ENCODE peak calls at places on chromosomes 5 and 9, in seven cellular contexts. B is spleen, E is IMR-90, C is fibroblast of pulmonary artery, O is psoas muscle, G is heart right ventricle, X is left ventricle myocardium inferior. F is an unnamed sample.

GRCh38 chr9:134301387-134302129 is 24.7 kb upstream of the RXRA start:
- DNase-seq in C (no peak), E (no peak), O (peak; percentile 4), X (peak; percentile 13), B (peak; percentile 64), G (no peak), F (no peak)

GRCh38 chr9:130423272-130423671 is 21.5 kb upstream of the ASS1 start:
- DNase-seq in O (no peak), E (no peak), C (no peak), X (peak; percentile 75), B (no peak), G (peak; percentile 71), F (no peak)

GRCh38 chr5:137218896-137219295 is 280.2 kb downstream of the SPOCK1 start:
- DNase-seq in G (no peak), X (no peak), O (no peak), B (no peak), C (peak; percentile 8), E (no peak), F (no peak)

GRCh38 chr9:79858509-79858908 is 286.7 kb downstream of the TLE4 start:
- DNase-seq in B (no peak), X (no peak), C (peak; percentile 8), E (peak; percentile 17), O (no peak), G (no peak), F (peak; percentile 4)

GRCh38 chr5:13860176-13860575 is 84.3 kb downstream of the DNAH5 start:
- DNase-seq in X (no peak), O (no peak), E (no peak), B (no peak), G (no peak), C (no peak), F (no peak)

GRCh38 chr9:2234371-2234893 is 219.3 kb downstream of the SMARCA2 start:
- DNase-seq in G (peak; percentile 12), C (peak; percentile 59), X (no peak), O (no peak), E (peak; percentile 21), B (no peak), F (no peak)

GRCh38 chr9:8734760-8735159 is 935.2 kb upstream of the DMAC1 start:
- DNase-seq in E (no peak), X (no peak), G (no peak), C (no peak), B (no peak), O (no peak), F (peak; percentile 16)

GRCh38 chr9:91089405-91090131 is 272.1 kb downstream of the AUH start:
- DNase-seq in B (no peak), G (peak; percentile 21), E (peak; percentile 73), X (no peak), C (peak; percentile 77), O (no peak), F (peak; percentile 47)

GRCh38 chr5:160198148-160198545 is 31.2 kb upstream of the FABP6 start:
- DNase-seq in X (no peak), C (no peak), O (no peak), B (no peak), G (no peak), E (no peak), F (no peak)

GRCh38 chr5:174420651-174421407 is 303.6 kb upstream of the MSX2 start:
- DNase-seq in G (no peak), O (no peak), X (no peak), B (no peak), E (no peak), C (no peak), F (no peak)

GRCh38 chr5:174421408-174421805 is 303.0 kb upstream of the MSX2 start:
- DNase-seq in C (no peak), O (no peak), B (no peak), G (no peak), E (no peak), X (no peak), F (no peak)

GRCh38 chr5:174423538-174423937 is 300.8 kb upstream of the MSX2 start:
- DNase-seq in X (no peak), B (no peak), C (no peak), O (no peak), E (no peak), G (no peak), F (no peak)

GRCh38 chr5:174419523-174420132 is 304.8 kb upstream of the MSX2 start:
- DNase-seq in C (peak; percentile 95), E (peak; percentile 91), G (peak; percentile 85), B (peak; percentile 91), X (peak; percentile 87), O (peak; percentile 87), F (peak; percentile 78)

GRCh38 chr5:174418809-174419522 is 305.4 kb upstream of the MSX2 start:
- DNase-seq in X (no peak), G (no peak), B (no peak), C (no peak), E (no peak), O (no peak), F (no peak)
- H3K4me3 ChIP-seq in X (peak overlapping the region; percentile 31), G (peak overlapping the region; percentile 34), B (no peak overlapping the region), C (peak overlapping the region; percentile 34), E (peak overlapping the region; percentile 2), O (peak overlapping the region; percentile 24), F (peak overlapping the region; percentile 26)

GRCh38 chr5:61347088-61347487 is 15.0 kb downstream of the ZSWIM6 start:
- DNase-seq in C (peak; percentile 28), O (no peak), X (no peak), B (no peak), E (no peak), G (no peak), F (no peak)
- TF ChIP-seq CTCF in C (peak; percentile 7), O (no peak), X (no peak), B (no peak), E (no peak), G (no peak), F (peak; percentile 25)

GRCh38 chr5:129904667-129905466 is 602 bp downstream of the CHSY3 start:
- DNase-seq in E (no peak), B (peak; percentile 77), X (peak; percentile 19), C (peak; percentile 14), G (peak; percentile 7), O (peak; percentile 21), F (no peak)

GRCh38 chr5:129902806-129903205 is 1.5 kb upstream of the CHSY3 start:
- DNase-seq in O (no peak), G (no peak), C (no peak), E (no peak), X (no peak), B (no peak), F (no peak)

GRCh38 chr5:129905467-129906176 is 1.4 kb downstream of the CHSY3 start:
- DNase-seq in G (peak; percentile 13), B (no peak), C (peak; percentile 13), E (peak; percentile 3), O (peak; percentile 21), X (no peak), F (no peak)

GRCh38 chr5:129903466-129904101 is 681 bp upstream of the CHSY3 start:
- DNase-seq in E (no peak), O (no peak), C (no peak), G (no peak), X (no peak), B (no peak), F (no peak)

DNA sequence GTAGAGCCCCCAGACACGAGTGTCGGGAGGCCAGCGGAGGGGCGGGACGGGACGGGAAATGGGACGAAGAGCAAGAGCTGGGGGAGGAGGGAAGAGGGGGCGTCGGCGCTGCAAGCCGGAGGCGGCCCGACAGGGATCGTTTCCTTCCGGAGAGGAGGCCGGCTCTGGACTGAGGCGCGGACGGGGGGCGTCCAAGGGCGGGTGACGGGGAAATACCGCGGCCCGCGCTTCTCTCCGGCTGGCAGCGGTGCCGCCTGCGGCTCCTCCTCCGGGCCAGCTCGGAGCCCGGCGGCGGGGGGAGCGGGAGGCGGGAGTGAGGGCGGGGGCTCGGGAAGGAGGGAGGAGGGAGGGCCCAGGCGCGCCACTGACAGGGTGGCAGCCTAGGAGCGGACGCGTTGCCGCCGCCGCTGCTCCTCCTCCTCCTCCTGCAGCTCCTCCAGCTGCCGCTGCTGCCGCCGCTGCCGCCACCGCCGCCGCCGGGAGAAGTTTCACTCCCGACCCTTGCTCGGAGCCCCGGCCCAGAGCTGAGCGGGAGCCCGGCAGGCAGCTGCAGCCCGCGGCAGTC is at the start of gene CHSY3:
- DNase-seq in O (peak; percentile 87), G (peak; percentile 76), E (peak; percentile 54), C (peak; percentile 83), B (peak; percentile 85), X (peak; percentile 84), F (no peak)
- H3K4me3 ChIP-seq in O (peak within 1 kb of the TSS; percentile 74), G (peak within 1 kb of the TSS; percentile 74), E (peak within 1 kb of the TSS; percentile 90), C (peak within 1 kb of the TSS; percentile 60), B (peak within 1 kb of the TSS; percentile 47), X (peak within 1 kb of the TSS; percentile 82), F (peak within 1 kb of the TSS; percentile 81)

GRCh38 chr5:77518304-77518703 is 26.2 kb upstream of the WDR41 start:
- DNase-seq in X (no peak), E (peak; percentile 2), G (no peak), B (no peak), C (peak; percentile 20), O (no peak), F (no peak)
- TF ChIP-seq CTCF in X (peak; percentile 25), E (peak; percentile 15), G (peak; percentile 31), B (no peak), C (peak; percentile 15), O (peak; percentile 24), F (no peak)

GRCh38 chr9:120464176-120464575 is 115.8 kb downstream of the CDK5RAP2 start:
- DNase-seq in X (no peak), O (no peak), E (no peak), G (no peak), B (no peak), C (no peak), F (no peak)
- H3K4me3 ChIP-seq in X (no peak overlapping the region), O (no peak overlapping the region), E (no peak overlapping the region), G (no peak overlapping the region), B (no peak overlapping the region), C (no peak overlapping the region), F (no peak overlapping the region)

DNA sequence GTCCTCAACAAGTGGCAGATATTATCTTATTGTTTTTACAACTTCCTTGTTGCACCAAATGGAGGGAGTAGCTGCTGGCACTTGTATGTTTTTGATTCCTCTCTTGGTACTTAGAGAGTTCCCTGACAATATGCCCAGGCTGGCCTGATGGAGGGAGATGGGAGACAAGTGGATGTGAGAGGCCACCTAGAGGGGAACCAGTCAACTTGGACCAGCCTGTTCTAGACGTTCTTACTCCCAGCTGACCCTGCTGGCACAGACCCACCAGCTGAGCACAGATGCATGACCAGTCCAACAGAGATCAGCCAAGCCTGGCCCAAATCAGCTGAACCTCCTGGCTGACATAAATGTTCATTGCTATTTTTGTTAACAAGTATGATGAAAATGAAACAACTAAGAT is 60.9 kb upstream of the GDNF start:
- DNase-seq in B (no peak), O (peak; percentile 49), X (peak; percentile 79), C (peak; percentile 33), G (peak; percentile 69), E (peak; percentile 53), F (peak; percentile 44)
- TF ChIP-seq CTCF in B (no peak), O (peak; percentile 37), X (peak; percentile 36), C (peak; percentile 10), G (peak; percentile 37), E (no peak), F (peak; percentile 47)

DNA sequence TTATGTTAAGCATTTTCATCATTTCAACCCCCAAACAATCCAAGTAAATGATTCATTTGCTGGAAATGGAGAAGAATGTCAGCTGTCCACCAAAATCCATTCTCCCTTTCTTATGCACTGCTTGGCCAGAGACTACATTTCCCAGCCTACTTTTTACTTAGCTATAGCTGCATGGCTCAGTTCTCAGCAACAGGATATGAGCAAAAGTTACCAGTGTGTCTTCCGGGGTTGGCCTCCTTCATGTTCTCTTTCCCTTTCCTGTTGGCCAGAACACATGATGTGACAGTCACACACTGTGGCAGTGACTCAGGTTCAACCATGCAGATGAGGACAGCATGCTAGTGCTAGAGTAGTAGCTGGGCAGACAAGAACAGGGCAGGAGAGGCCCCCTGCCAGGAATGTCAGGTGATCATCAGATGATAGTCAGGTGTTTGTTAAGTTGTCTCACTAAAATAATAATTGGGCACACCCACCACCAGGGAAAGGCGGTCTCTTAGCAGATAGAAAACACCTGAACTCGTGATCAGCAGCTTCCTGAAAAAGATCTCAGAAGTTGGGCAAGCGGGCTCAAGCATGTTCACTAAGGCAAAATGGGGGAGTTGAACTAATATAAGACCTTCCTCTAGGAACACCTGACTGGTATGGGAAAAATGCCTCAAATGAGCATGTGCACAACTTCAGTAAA is 12.2 kb downstream of the GPR150 start:
- DNase-seq in E (peak; percentile 70), G (no peak), C (peak; percentile 73), O (no peak), X (no peak), B (no peak), F (no peak)
- H3K4me3 ChIP-seq in E (no peak overlapping the region), G (no peak overlapping the region), C (no peak overlapping the region), O (no peak overlapping the region), X (no peak overlapping the region), B (no peak overlapping the region), F (no peak overlapping the region)